ENCODE peak calls at places on chromosome 3, in four cellular contexts. K is cardiac muscle cell, M is AG09309, P is body of pancreas. O is an unnamed sample.

GRCh38 chr3:135155791-135156190 is 360.7 kb downstream of the EPHB1 start:
- DNase-seq in M (no peak), P (no peak), K (no peak), O (no peak)

GRCh38 chr3:106635271-106635670 is 742.0 kb upstream of the CCDC54 start:
- DNase-seq in K (peak), M (peak), P (no peak), O (no peak)

GRCh38 chr3:39216176-39216790 is 23.9 kb upstream of the XIRP1 start:
- DNase-seq in M (no peak), P (no peak), K (no peak), O (peak)

GRCh38 chr3:16211176-16211904 is 36.9 kb downstream of the GALNT15 start:
- DNase-seq in M (no peak), K (no peak), P (no peak), O (no peak)

GRCh38 chr3:195139091-195139875 is 131.7 kb downstream of the XXYLT1 start:
- DNase-seq in M (no peak), K (no peak), P (no peak), O (no peak)

GRCh38 chr3:197960694-197961581 is 921 bp downstream of the LMLN start:
- DNase-seq in P (no peak), K (peak), M (no peak), O (no peak)

GRCh38 chr3:188220097-188220788 is 66.3 kb downstream of the LPP start:
- DNase-seq in P (no peak), K (no peak), M (no peak), O (no peak)

GRCh38 chr3:161598639-161599038 is 102.0 kb downstream of the OTOL1 start:
- DNase-seq in P (no peak), M (no peak), K (no peak), O (no peak)

GRCh38 chr3:172024679-172025078 is 14.7 kb upstream of the FNDC3B start:
- DNase-seq in K (no peak), M (no peak), P (no peak), O (no peak)

GRCh38 chr3:195284842-195285241 is 13.9 kb upstream of the XXYLT1 start:
- DNase-seq in M (no peak), P (no peak), K (no peak), O (no peak)

GRCh38 chr3:155647196-155647595 is 97.7 kb downstream of the PLCH1 start:
- DNase-seq in P (no peak), K (no peak), M (no peak), O (peak)

GRCh38 chr3:196202516-196202970 is 8.7 kb downstream of the ZDHHC19 start:
- DNase-seq in P (no peak), M (no peak), K (peak), O (no peak)

GRCh38 chr3:16053794-16054193 is 120.7 kb upstream of the GALNT15 start:
- DNase-seq in M (no peak), P (no peak), K (no peak), O (no peak)

GRCh38 chr3:106575029-106575428 is 706.2 kb upstream of the CBLB start:
- DNase-seq in P (no peak), K (no peak), M (no peak), O (no peak)

GRCh38 chr3:136671921-136672320 is 80.3 kb downstream of the STAG1 start:
- DNase-seq in K (peak), M (peak), P (no peak), O (no peak)

GRCh38 chr3:53074761-53075742 is 29.2 kb upstream of the SFMBT1 start:
- DNase-seq in P (no peak), M (no peak), K (no peak), O (no peak)

GRCh38 chr3:122299872-122300460 is 25.1 kb upstream of the CSTA start:
- DNase-seq in K (peak), M (no peak), P (no peak), O (no peak)

GRCh38 chr3:57855943-57856342 is 99.8 kb downstream of the SLMAP start:
- DNase-seq in K (no peak), P (no peak), M (no peak), O (no peak)

DNA sequence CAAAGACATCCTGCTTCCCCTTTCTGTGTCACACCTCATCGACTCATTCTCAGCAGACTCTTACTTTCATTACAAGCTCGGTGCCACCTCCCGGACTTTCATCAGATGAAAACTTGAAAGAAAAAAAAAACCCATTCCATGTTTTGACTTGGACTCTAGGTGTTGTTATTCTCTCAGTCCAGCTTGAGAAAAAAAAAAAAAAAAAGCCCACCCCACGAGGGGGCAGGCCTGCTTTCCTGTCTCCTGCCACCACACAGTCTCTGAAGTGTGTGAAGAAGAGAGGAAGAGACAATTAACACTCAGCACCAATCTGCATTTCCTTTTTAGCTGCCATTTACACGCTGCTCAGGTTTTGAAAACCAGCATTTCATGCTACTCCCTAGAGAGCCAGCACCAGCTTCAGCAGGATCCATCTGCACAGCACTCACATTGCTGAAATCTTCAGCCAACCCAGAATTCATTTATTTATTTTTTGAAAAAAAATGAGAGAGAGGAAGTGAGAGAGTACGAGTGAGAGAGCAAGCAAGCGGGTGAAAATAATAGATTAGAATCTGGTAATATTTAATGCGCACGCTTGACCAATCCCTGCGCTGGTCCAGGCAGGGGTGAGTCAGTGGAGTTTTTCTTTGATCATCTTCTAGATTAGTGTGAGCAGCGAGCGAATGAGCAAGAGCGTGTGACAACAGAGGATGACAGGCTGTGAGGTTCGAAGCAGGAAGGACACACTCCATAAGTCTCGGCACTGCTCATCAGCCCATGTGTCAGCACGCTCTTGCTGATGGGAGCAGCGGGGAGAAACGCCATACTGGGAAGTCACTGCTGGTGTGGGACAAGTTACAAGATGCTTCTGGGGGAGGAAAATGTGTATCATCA is 23.5 kb downstream of the ZNF80 start:
- DNase-seq in P (no peak), M (peak), K (peak), O (peak)
- H3K4me3 ChIP-seq in P (no peak), M (peak), K (no peak), O (no peak)

GRCh38 chr3:169145551-169145950 is 518.0 kb downstream of the MECOM start:
- DNase-seq in P (no peak), K (no peak), M (no peak), O (no peak)

GRCh38 chr3:169144691-169145090 is 518.8 kb downstream of the MECOM start:
- DNase-seq in M (no peak), P (no peak), K (peak), O (no peak)

GRCh38 chr3:169146866-169147245 is 516.7 kb downstream of the MECOM start:
- DNase-seq in M (no peak), K (no peak), P (no peak), O (no peak)

GRCh38 chr3:169147246-169148008 is 516.1 kb downstream of the MECOM start:
- DNase-seq in K (peak), M (no peak), P (peak), O (no peak)

GRCh38 chr3:169146112-169146665 is 517.3 kb downstream of the MECOM start:
- DNase-seq in K (peak), P (peak), M (no peak), O (no peak)
- H3K4me3 ChIP-seq in K (peak), P (peak), M (peak), O (no peak)

GRCh38 chr3:113514265-113514769 is 639 bp downstream of the SPICE1 start:
- DNase-seq in P (no peak), M (no peak), K (no peak), O (no peak)

GRCh38 chr3:113521981-113522380 is 7.0 kb upstream of the SPICE1 start:
- DNase-seq in P (no peak), M (no peak), K (no peak), O (no peak)

GRCh38 chr3:113516115-113516505 is 1.2 kb upstream of the SPICE1 start:
- DNase-seq in K (no peak), M (no peak), P (no peak), O (no peak)
- H3K4me3 ChIP-seq in K (no peak), M (no peak), P (no peak), O (no peak)

DNA sequence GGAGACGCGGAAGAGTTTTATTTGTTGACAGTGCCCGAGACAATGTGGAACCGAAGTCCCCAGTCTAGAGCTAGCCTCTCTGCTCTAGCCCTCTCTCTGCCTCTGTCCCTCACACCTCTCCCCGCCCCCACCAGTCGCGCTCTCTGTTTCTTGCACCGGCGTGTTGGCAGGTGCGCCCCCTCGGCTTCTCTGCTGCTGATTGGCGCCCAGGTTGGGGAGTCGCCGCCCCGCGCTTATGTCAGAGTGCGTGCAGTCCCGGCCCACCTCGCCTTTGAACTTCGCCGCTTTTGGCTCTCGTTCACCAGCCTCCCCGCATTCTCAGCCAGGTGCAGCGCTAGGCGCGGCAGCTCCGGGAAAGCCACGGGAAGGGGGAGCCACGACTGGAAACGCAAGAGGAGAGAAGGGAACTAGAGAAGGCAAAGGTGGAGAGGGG is at the start of gene SOX14:
- DNase-seq in M (no peak), K (no peak), P (peak), O (no peak)
- H3K4me3 ChIP-seq in M (no peak), K (peak), P (no peak), O (no peak)

GRCh38 chr3:181698263-181698944 is 13.3 kb upstream of the SOX2 start:
- DNase-seq in K (no peak), P (no peak), M (no peak), O (no peak)

GRCh38 chr3:181699171-181699903 is 12.4 kb upstream of the SOX2 start:
- DNase-seq in K (no peak), M (no peak), P (no peak), O (no peak)

GRCh38 chr3:181696641-181697230 is 15.0 kb upstream of the SOX2 start:
- DNase-seq in M (no peak), P (no peak), K (no peak), O (no peak)

GRCh38 chr3:181703701-181704420 is 7.9 kb upstream of the SOX2 start:
- DNase-seq in K (no peak), M (no peak), P (no peak), O (no peak)

DNA sequence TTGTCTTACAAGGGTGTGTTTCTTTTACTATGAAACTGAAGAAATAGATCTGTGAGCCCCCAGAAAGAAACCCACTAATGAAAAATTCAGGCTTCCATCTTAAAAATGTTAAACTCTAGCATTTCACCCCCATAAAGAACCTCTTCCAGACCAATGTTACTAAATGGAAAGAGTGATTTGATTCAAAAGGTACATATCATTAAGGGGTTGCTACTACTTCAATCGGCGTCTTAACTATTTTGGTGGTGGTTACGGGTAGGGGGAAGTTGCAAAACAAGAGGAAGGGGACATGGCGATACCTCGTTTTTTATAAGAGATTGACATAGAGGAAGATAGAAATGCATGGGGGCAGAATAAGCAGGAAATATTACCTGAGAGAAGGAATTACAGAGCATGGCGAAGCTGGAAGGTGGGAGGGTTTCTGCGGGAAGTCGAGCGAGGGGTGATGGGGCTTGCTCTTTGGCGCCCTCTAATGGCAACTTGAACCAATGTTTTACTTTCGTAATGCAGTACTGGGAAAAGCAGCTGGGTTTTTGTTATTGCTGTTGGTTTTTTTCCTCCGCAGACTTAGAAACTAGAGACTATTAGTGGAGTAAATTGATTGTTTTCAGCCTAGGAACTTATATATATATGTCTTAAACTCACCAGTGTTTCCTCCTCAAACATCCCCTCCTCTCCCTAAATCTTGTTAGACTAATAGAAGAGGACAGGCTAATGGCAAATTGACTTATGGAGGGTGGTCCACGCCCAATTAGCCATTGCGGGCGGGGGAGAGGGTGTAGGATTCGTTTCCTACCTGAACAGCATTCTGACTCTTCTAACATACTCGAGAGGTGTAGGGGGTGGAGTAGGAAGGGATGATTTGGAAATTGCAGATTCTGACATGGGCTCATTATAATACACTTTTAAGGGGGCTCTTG is 11.3 kb upstream of the SOX2 start:
- DNase-seq in P (peak), K (peak), M (peak), O (peak)
- H3K4me3 ChIP-seq in P (no peak), K (no peak), M (no peak), O (peak)

GRCh38 chr3:2096196-2096595 is 2.5 kb upstream of the CNTN4 start:
- DNase-seq in M (no peak), P (no peak), K (no peak), O (no peak)

GRCh38 chr3:2099779-2100191 is 1.1 kb downstream of the CNTN4 start:
- DNase-seq in M (no peak), K (no peak), P (peak), O (no peak)

GRCh38 chr3:2099028-2099671 is 484 bp downstream of the CNTN4 start:
- DNase-seq in K (no peak), P (peak), M (no peak), O (no peak)

GRCh38 chr3:2097641-2098191 is 950 bp upstream of the CNTN4 start:
- DNase-seq in M (no peak), P (no peak), K (no peak), O (no peak)

GRCh38 chr3:2098398-2099027 is at the start of gene CNTN4:
- DNase-seq in K (peak), P (peak), M (no peak), O (no peak)
- H3K4me3 ChIP-seq in K (peak), P (peak), M (no peak), O (peak)

GRCh38 chr3:125039041-125039896 is 16.5 kb downstream of the HEG1 start:
- DNase-seq in K (peak), P (no peak), M (no peak), O (no peak)
- H3K4me3 ChIP-seq in K (no peak), P (no peak), M (no peak), O (no peak)